ENCODE peak calls at places on chromosomes 16 and 17, in eight cellular contexts. S, B, A, N, E, W, G and H are unnamed samples.

GRCh38 chr17:41196068-41196467 is 6.4 kb downstream of the KRTAP9-1 start:
- DNase-seq in S (no peak), N (no peak), W (no peak), G (no peak), B (no peak), E (no peak), A (no peak), H (no peak)

GRCh38 chr17:48637323-48638260 is 11.4 kb upstream of the HOXB9 start:
- DNase-seq in A (peak; percentile 53), G (no peak), W (no peak), N (no peak), B (no peak), S (no peak), E (no peak), H (peak; percentile 74)

GRCh38 chr16:3009568-3010390 is 2.9 kb upstream of the CLDN9 start:
- DNase-seq in A (no peak), N (peak; percentile 49), G (no peak), S (peak; percentile 69), E (no peak), W (no peak), B (no peak), H (no peak)

GRCh38 chr17:66567234-66568170 is 265.1 kb downstream of the PRKCA start:
- DNase-seq in A (peak; percentile 61), N (peak; percentile 88), G (peak; percentile 84), E (peak; percentile 51), S (peak; percentile 78), W (peak; percentile 67), B (peak; percentile 40), H (no peak)

GRCh38 chr17:72004011-72004427 is 116.8 kb upstream of the SOX9 start:
- DNase-seq in A (no peak), W (no peak), S (no peak), B (no peak), G (no peak), E (no peak), N (no peak), H (peak; percentile 31)

GRCh38 chr17:48064638-48065037 is 16.5 kb downstream of the NFE2L1 start:
- DNase-seq in S (no peak), W (no peak), N (no peak), E (no peak), G (no peak), A (no peak), B (no peak), H (no peak)

GRCh38 chr17:76277300-76278267 is 12.4 kb downstream of the UBALD2 start:
- DNase-seq in G (no peak), E (no peak), A (no peak), W (no peak), B (no peak), N (no peak), S (no peak), H (no peak)

GRCh38 chr17:78330570-78331224 is 29.2 kb downstream of the SOCS3 start:
- DNase-seq in A (no peak), W (no peak), S (peak; percentile 49), N (peak; percentile 44), B (no peak), G (no peak), E (no peak), H (no peak)

GRCh38 chr17:16875662-16876061 is 96.3 kb downstream of the TNFRSF13B start:
- DNase-seq in G (no peak), S (no peak), E (no peak), W (no peak), B (no peak), A (peak; percentile 9), N (no peak), H (no peak)

GRCh38 chr17:64779344-64780095 is 117.4 kb upstream of the SMURF2 start:
- DNase-seq in E (no peak), N (peak; percentile 27), G (no peak), W (no peak), S (peak; percentile 80), B (no peak), A (no peak), H (no peak)

GRCh38 chr17:66508896-66509843 is 206.8 kb downstream of the PRKCA start:
- DNase-seq in W (no peak), N (peak; percentile 84), G (no peak), E (no peak), B (peak; percentile 73), A (peak; percentile 91), S (peak; percentile 40), H (peak; percentile 70)

GRCh38 chr17:60102632-60103047 is 23.9 kb upstream of the HEATR6 start:
- DNase-seq in S (peak; percentile 18), A (no peak), G (no peak), B (no peak), E (no peak), N (peak; percentile 37), W (no peak), H (no peak)

GRCh38 chr17:72507370-72507769 is 386.6 kb downstream of the SOX9 start:
- DNase-seq in W (no peak), E (no peak), B (no peak), G (no peak), S (no peak), A (no peak), N (no peak), H (no peak)

GRCh38 chr16:86065711-86066110 is 166.7 kb downstream of the IRF8 start:
- DNase-seq in A (no peak), B (no peak), N (no peak), S (no peak), E (no peak), W (no peak), G (no peak), H (no peak)

GRCh38 chr17:13085578-13085977 is 67.8 kb upstream of the ELAC2 start:
- DNase-seq in B (no peak), A (no peak), N (no peak), S (no peak), W (no peak), E (no peak), G (no peak), H (no peak)

GRCh38 chr17:76024353-76024752 is 2.8 kb downstream of the EVPL start:
- DNase-seq in B (no peak), E (no peak), W (no peak), A (no peak), G (no peak), N (no peak), S (no peak), H (no peak)

GRCh38 chr17:65278050-65278819 is 141.1 kb downstream of the RGS9 start:
- DNase-seq in N (peak; percentile 72), G (no peak), W (no peak), B (no peak), E (no peak), A (no peak), S (peak; percentile 72), H (no peak)

GRCh38 chr16:25155553-25156460 is 44.3 kb downstream of the LCMT1 start:
- DNase-seq in B (no peak), N (no peak), A (no peak), E (no peak), G (no peak), S (no peak), W (no peak), H (no peak)

GRCh38 chr16:20741555-20742285 is at the start of gene THUMPD1:
- DNase-seq in G (peak; percentile 95), E (peak; percentile 96), B (peak; percentile 91), S (peak; percentile 95), W (peak; percentile 96), A (peak; percentile 90), N (peak; percentile 98), H (peak; percentile 59)

GRCh38 chr16:1667271-1667670 is 10.8 kb upstream of the JPT2 start:
- DNase-seq in A (no peak), W (no peak), S (no peak), G (no peak), E (no peak), B (no peak), N (no peak), H (no peak)